ENCODE peak calls at places on chromosomes 1 and 21, in six cellular contexts. One of them, this sample, is unnamed.

GRCh38 chr1:181099152-181100014 is 10.9 kb downstream of the IER5 start:
- DNase-seq in H9: no peak
- DNase-seq in mesenchymal stem cell: peak
- DNase-seq in H1: no peak
- DNase-seq in mesendoderm: peak
- DNase-seq in IMR-90: peak
- DNase-seq in this sample: no peak

GRCh38 chr1:67892451-67893125 is 59.3 kb upstream of the GNG12 start:
- DNase-seq in mesenchymal stem cell: peak
- DNase-seq in H9: no peak
- DNase-seq in IMR-90: peak
- DNase-seq in mesendoderm: peak
- DNase-seq in H1: no peak
- DNase-seq in this sample: no peak

GRCh38 chr1:236907205-236907604 is 97.0 kb downstream of the MT1HL1 start:
- DNase-seq in H9: no peak
- DNase-seq in H1: no peak
- DNase-seq in mesendoderm: peak
- DNase-seq in mesenchymal stem cell: no peak
- DNase-seq in IMR-90: no peak
- DNase-seq in this sample: no peak

GRCh38 chr1:14369526-14370213 is 228.8 kb upstream of the KAZN start:
- DNase-seq in IMR-90: no peak
- DNase-seq in H9: no peak
- DNase-seq in H1: no peak
- DNase-seq in mesendoderm: no peak
- DNase-seq in mesenchymal stem cell: no peak
- DNase-seq in this sample: no peak

GRCh38 chr1:9338354-9339250 is 45.9 kb downstream of the SPSB1 start:
- DNase-seq in H9: no peak
- DNase-seq in H1: no peak
- DNase-seq in mesendoderm: peak
- DNase-seq in IMR-90: no peak
- DNase-seq in mesenchymal stem cell: no peak
- DNase-seq in this sample: no peak

GRCh38 chr1:30883389-30884172 is 25.0 kb downstream of the SDC3 start:
- DNase-seq in H9: no peak
- DNase-seq in IMR-90: no peak
- DNase-seq in H1: no peak
- DNase-seq in mesendoderm: no peak
- DNase-seq in mesenchymal stem cell: no peak
- DNase-seq in this sample: no peak

GRCh38 chr1:21293537-21294265 is 3.4 kb upstream of the ECE1 start:
- DNase-seq in mesenchymal stem cell: no peak
- DNase-seq in IMR-90: no peak
- DNase-seq in mesendoderm: no peak
- DNase-seq in H1: no peak
- DNase-seq in H9: no peak
- DNase-seq in this sample: no peak

GRCh38 chr21:27526451-27526850 is 559.6 kb upstream of the ADAMTS5 start:
- DNase-seq in H1: no peak
- DNase-seq in IMR-90: no peak
- DNase-seq in H9: no peak
- DNase-seq in mesenchymal stem cell: no peak
- DNase-seq in mesendoderm: peak
- DNase-seq in this sample: no peak

GRCh38 chr1:25581764-25582163 is 34.8 kb upstream of the MAN1C1 start:
- DNase-seq in H1: no peak
- DNase-seq in mesenchymal stem cell: no peak
- DNase-seq in H9: no peak
- DNase-seq in mesendoderm: no peak
- DNase-seq in IMR-90: no peak
- DNase-seq in this sample: no peak

GRCh38 chr1:43704838-43705237 is 2.5 kb upstream of the ST3GAL3 start:
- DNase-seq in H1: no peak
- DNase-seq in H9: no peak
- DNase-seq in IMR-90: no peak
- DNase-seq in mesendoderm: peak
- DNase-seq in mesenchymal stem cell: no peak
- DNase-seq in this sample: no peak

GRCh38 chr1:110785612-110786011 is 87.3 kb upstream of the CD53 start:
- DNase-seq in mesenchymal stem cell: no peak
- DNase-seq in H9: no peak
- DNase-seq in IMR-90: no peak
- DNase-seq in H1: no peak
- DNase-seq in mesendoderm: no peak
- DNase-seq in this sample: no peak

GRCh38 chr1:167090289-167090942 is at the start of gene GPA33:
- DNase-seq in mesenchymal stem cell: no peak
- DNase-seq in H1: no peak
- DNase-seq in IMR-90: no peak
- DNase-seq in H9: no peak
- DNase-seq in mesendoderm: no peak
- DNase-seq in this sample: no peak

GRCh38 chr1:12167493-12168429 is 970 bp downstream of the TNFRSF1B start:
- DNase-seq in H9: no peak
- DNase-seq in IMR-90: no peak
- DNase-seq in mesenchymal stem cell: peak
- DNase-seq in mesendoderm: no peak
- DNase-seq in H1: no peak
- DNase-seq in this sample: no peak

GRCh38 chr1:183761871-183762270 is 43.0 kb upstream of the RGL1 start:
- DNase-seq in H9: no peak
- DNase-seq in mesendoderm: no peak
- DNase-seq in IMR-90: peak
- DNase-seq in H1: no peak
- DNase-seq in mesenchymal stem cell: no peak
- DNase-seq in this sample: no peak

GRCh38 chr1:232578681-232579195 is 51.2 kb downstream of the SIPA1L2 start:
- DNase-seq in mesenchymal stem cell: peak
- DNase-seq in H1: no peak
- DNase-seq in H9: no peak
- DNase-seq in IMR-90: no peak
- DNase-seq in mesendoderm: peak
- DNase-seq in this sample: no peak

GRCh38 chr1:53025034-53025777 is 36.8 kb upstream of the PODN start:
- DNase-seq in mesenchymal stem cell: peak
- DNase-seq in mesendoderm: peak
- DNase-seq in H9: no peak
- DNase-seq in H1: no peak
- DNase-seq in IMR-90: peak
- DNase-seq in this sample: no peak

GRCh38 chr1:245493029-245493428 is 338.2 kb downstream of the KIF26B start:
- DNase-seq in mesendoderm: peak
- DNase-seq in H1: no peak
- DNase-seq in mesenchymal stem cell: no peak
- DNase-seq in IMR-90: no peak
- DNase-seq in H9: no peak
- DNase-seq in this sample: no peak

DNA sequence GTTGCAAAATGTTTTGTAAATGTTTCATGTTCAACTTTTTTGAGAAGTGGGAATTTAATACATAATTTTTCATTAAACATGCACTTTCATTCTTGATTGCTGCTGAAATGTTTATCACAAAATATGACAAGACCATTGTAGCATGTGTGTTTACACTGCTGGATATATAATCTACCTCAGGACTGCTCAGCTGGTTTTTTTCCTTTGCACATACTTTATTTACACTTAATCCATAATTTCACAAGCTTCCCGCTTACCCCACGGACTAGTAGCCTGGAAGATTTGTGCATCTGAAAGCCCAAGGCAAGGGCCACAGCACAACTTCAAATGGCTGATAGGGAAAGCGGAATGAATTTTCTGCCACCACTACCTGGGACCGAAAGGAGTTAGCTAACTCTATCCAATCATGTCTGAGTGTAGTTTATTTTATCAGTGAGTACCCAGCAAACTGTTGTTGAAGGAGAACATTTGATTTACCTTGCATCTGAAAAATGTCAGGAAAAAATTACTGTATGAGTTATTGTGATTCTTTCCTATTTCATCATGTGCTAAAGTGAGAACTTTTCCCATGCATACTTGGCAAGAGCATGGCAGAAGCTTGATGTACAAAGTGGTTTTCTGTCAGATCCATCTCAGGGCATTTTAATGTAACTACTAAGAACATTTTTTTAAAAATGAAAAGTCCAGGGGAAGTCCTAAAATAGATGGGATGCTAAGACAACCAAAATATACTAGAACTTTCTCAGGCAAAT is 558.2 kb upstream of the USP24 start:
- DNase-seq in H1: no peak
- DNase-seq in mesenchymal stem cell: no peak
- DNase-seq in mesendoderm: no peak
- DNase-seq in IMR-90: no peak
- DNase-seq in H9: no peak
- DNase-seq in this sample: no peak
- H2BK5ac ChIP-seq in H1: no peak
- H2BK5ac ChIP-seq in mesenchymal stem cell: no peak
- H2BK5ac ChIP-seq in mesendoderm: no peak
- H2BK5ac ChIP-seq in IMR-90: no peak
- H2BK5ac ChIP-seq in H9: no peak
- H2BK5ac ChIP-seq in this sample: no peak

GRCh38 chr1:94620345-94621031 is 78.9 kb upstream of the F3 start:
- DNase-seq in H1: no peak
- DNase-seq in mesendoderm: no peak
- DNase-seq in mesenchymal stem cell: no peak
- DNase-seq in H9: no peak
- DNase-seq in IMR-90: no peak
- DNase-seq in this sample: no peak
- H3K4me2 ChIP-seq in H1: no peak
- H3K4me2 ChIP-seq in mesendoderm: no peak
- H3K4me2 ChIP-seq in mesenchymal stem cell: no peak
- H3K4me2 ChIP-seq in H9: no peak
- H3K4me2 ChIP-seq in IMR-90: no peak
- H3K4me2 ChIP-seq in this sample: no peak

GRCh38 chr1:212607206-212607923 is 1.2 kb upstream of the ATF3 start:
- DNase-seq in H1: peak
- DNase-seq in mesenchymal stem cell: peak
- DNase-seq in H9: no peak
- DNase-seq in IMR-90: no peak
- DNase-seq in mesendoderm: no peak
- DNase-seq in this sample: no peak
- H2BK5ac ChIP-seq in H1: no peak
- H2BK5ac ChIP-seq in mesenchymal stem cell: peak
- H2BK5ac ChIP-seq in H9: no peak
- H2BK5ac ChIP-seq in IMR-90: no peak
- H2BK5ac ChIP-seq in mesendoderm: no peak
- H2BK5ac ChIP-seq in this sample: no peak

GRCh38 chr1:222617367-222617951 is 438 bp upstream of the MIA3 start:
- DNase-seq in IMR-90: peak
- DNase-seq in mesendoderm: peak
- DNase-seq in H9: peak
- DNase-seq in H1: peak
- DNase-seq in mesenchymal stem cell: peak
- DNase-seq in this sample: peak
- H3K4me2 ChIP-seq in IMR-90: peak
- H3K4me2 ChIP-seq in mesendoderm: peak
- H3K4me2 ChIP-seq in H9: peak
- H3K4me2 ChIP-seq in H1: peak
- H3K4me2 ChIP-seq in mesenchymal stem cell: peak
- H3K4me2 ChIP-seq in this sample: peak

GRCh38 chr1:17588048-17588781 is 48.7 kb downstream of the ARHGEF10L start:
- DNase-seq in H1: no peak
- DNase-seq in IMR-90: peak
- DNase-seq in mesenchymal stem cell: peak
- DNase-seq in mesendoderm: peak
- DNase-seq in H9: peak
- DNase-seq in this sample: no peak
- H2BK5ac ChIP-seq in H1: peak
- H2BK5ac ChIP-seq in IMR-90: peak
- H2BK5ac ChIP-seq in mesenchymal stem cell: peak
- H2BK5ac ChIP-seq in mesendoderm: peak
- H2BK5ac ChIP-seq in H9: no peak
- H2BK5ac ChIP-seq in this sample: peak

GRCh38 chr1:22627331-22627730 is 9.1 kb upstream of the C1QA start:
- DNase-seq in H1: no peak
- DNase-seq in H9: no peak
- DNase-seq in IMR-90: no peak
- DNase-seq in mesendoderm: no peak
- DNase-seq in mesenchymal stem cell: no peak
- DNase-seq in this sample: no peak

GRCh38 chr1:22625262-22625925 is 11.0 kb upstream of the C1QA start:
- DNase-seq in mesendoderm: peak
- DNase-seq in mesenchymal stem cell: peak
- DNase-seq in IMR-90: no peak
- DNase-seq in H9: peak
- DNase-seq in H1: peak
- DNase-seq in this sample: peak

GRCh38 chr1:22629886-22630285 is 6.5 kb upstream of the C1QA start:
- DNase-seq in H1: no peak
- DNase-seq in mesenchymal stem cell: no peak
- DNase-seq in H9: no peak
- DNase-seq in mesendoderm: no peak
- DNase-seq in IMR-90: no peak
- DNase-seq in this sample: no peak

GRCh38 chr1:22628698-22629444 is 7.6 kb upstream of the C1QA start:
- DNase-seq in mesenchymal stem cell: no peak
- DNase-seq in H1: no peak
- DNase-seq in IMR-90: no peak
- DNase-seq in mesendoderm: peak
- DNase-seq in H9: no peak
- DNase-seq in this sample: no peak

DNA sequence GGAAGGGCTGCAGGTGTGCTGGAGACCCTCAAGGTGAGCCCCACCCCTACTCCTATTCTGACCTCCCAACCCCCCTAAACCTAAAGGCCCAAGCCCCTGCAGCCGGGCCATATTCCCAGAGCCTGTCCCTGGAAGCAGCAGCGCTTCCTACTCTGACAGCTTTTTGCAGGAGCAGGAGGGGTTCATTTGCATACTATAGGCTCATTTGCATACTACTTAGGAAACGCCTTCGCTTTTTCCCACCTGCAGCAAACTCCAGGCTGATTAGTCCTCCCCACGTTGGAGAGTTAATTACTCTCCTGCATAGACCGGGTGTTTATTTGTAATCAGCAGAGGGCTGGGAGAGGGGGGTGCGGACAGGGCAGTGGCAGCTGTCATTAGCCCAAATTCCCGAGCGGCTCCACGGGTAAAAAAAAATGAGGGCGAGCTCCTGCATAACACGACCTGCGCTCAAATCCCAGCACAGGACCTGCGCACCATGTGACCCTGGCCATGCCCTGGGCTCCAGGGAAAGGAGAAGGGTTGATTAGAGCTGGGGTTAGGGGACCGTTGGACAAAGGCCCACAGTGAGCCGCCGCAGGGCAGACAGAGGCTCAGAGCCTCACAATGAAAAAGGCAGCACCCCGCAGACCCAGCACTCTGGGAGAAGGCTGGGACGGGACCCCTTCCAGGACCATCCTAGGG is 10.1 kb upstream of the C1QA start:
- DNase-seq in IMR-90: no peak
- DNase-seq in H1: no peak
- DNase-seq in mesendoderm: peak
- DNase-seq in mesenchymal stem cell: no peak
- DNase-seq in H9: no peak
- DNase-seq in this sample: no peak
- H3K4me2 ChIP-seq in IMR-90: no peak
- H3K4me2 ChIP-seq in H1: peak
- H3K4me2 ChIP-seq in mesendoderm: no peak
- H3K4me2 ChIP-seq in mesenchymal stem cell: no peak
- H3K4me2 ChIP-seq in H9: no peak
- H3K4me2 ChIP-seq in this sample: no peak

This sample was measured in neuronal stem cell.